ENCODE peak calls at places on chromosomes 6 and 20, in four cellular contexts. Q, A, E and N are unnamed samples.

GRCh38 chr20:44963325-44964215 is 2.7 kb upstream of the STK4 start:
- DNase-seq in A (no peak), E (no peak), Q (no peak), N (no peak)

GRCh38 chr6:31586013-31586412 is at the start of gene LST1:
- DNase-seq in E (no peak), Q (no peak), A (no peak), N (no peak)

GRCh38 chr6:155333414-155333813 is 19.1 kb upstream of the TFB1M start:
- DNase-seq in Q (no peak), A (no peak), E (no peak), N (no peak)

GRCh38 chr6:101588343-101588742 is 194.8 kb downstream of the GRIK2 start:
- DNase-seq in A (no peak), Q (no peak), E (no peak), N (no peak)

GRCh38 chr6:89411269-89412070 is 603 bp downstream of the RRAGD start:
- DNase-seq in E (peak), Q (peak), A (peak), N (no peak)

GRCh38 chr20:48599748-48600469 is 227.9 kb downstream of the PREX1 start:
- DNase-seq in Q (no peak), E (peak), A (no peak), N (no peak)

GRCh38 chr6:87054143-87054833 is 40.6 kb downstream of the CGA start:
- DNase-seq in A (no peak), E (no peak), Q (no peak), N (no peak)

GRCh38 chr6:28811873-28812272 is 111.9 kb downstream of the TRIM27 start:
- DNase-seq in A (peak), E (no peak), Q (no peak), N (no peak)

GRCh38 chr6:138157986-138158638 is 3.6 kb upstream of the ARFGEF3 start:
- DNase-seq in E (no peak), A (no peak), Q (no peak), N (no peak)

GRCh38 chr6:14807130-14807529 is 438.7 kb upstream of the JARID2 start:
- DNase-seq in Q (no peak), A (no peak), E (no peak), N (no peak)

GRCh38 chr20:35576816-35577215 is 34.9 kb downstream of the ERGIC3 start:
- DNase-seq in Q (no peak), A (no peak), E (no peak), N (no peak)

GRCh38 chr6:108734336-108734922 is 113.8 kb upstream of the ARMC2 start:
- DNase-seq in Q (no peak), E (no peak), A (no peak), N (no peak)

GRCh38 chr6:130282234-130282995 is 59.7 kb upstream of the SAMD3 start:
- DNase-seq in A (peak), Q (peak), E (no peak), N (peak)

GRCh38 chr20:37728635-37728983 is 34.8 kb downstream of the CTNNBL1 start:
- DNase-seq in E (no peak), Q (no peak), A (no peak), N (no peak)

GRCh38 chr6:14354919-14355572 is 237.5 kb downstream of the CD83 start:
- DNase-seq in Q (no peak), E (no peak), A (peak), N (peak)

GRCh38 chr6:160428069-160428430 is 79.9 kb downstream of the SLC22A3 start:
- DNase-seq in Q (no peak), A (peak), E (peak), N (peak)

GRCh38 chr20:63739129-63740069 is at the start of gene SLC2A4RG:
- DNase-seq in A (peak), Q (peak), E (peak), N (peak)

GRCh38 chr20:38617011-38617829 is 15.6 kb downstream of the ARHGAP40 start:
- DNase-seq in Q (peak), E (no peak), A (peak), N (no peak)

GRCh38 chr6:106122941-106123337 is 36.8 kb downstream of the PRDM1 start:
- DNase-seq in Q (no peak), E (no peak), A (no peak), N (no peak)

GRCh38 chr6:90127589-90127988 is 169.1 kb downstream of the BACH2 start:
- DNase-seq in E (no peak), A (no peak), Q (no peak), N (no peak)

GRCh38 chr20:33995053-33995816 is 1.5 kb downstream of the RALY start:
- DNase-seq in E (no peak), Q (no peak), A (peak), N (no peak)

GRCh38 chr20:16407251-16408067 is 165.8 kb downstream of the KIF16B start:
- DNase-seq in A (peak), Q (no peak), E (no peak), N (no peak)

GRCh38 chr6:10404799-10405524 is 9.9 kb downstream of the TFAP2A start:
- DNase-seq in A (peak), E (no peak), Q (no peak), N (no peak)

GRCh38 chr20:35472209-35472608 is 16.8 kb downstream of the CEP250 start:
- DNase-seq in E (no peak), A (no peak), Q (no peak), N (no peak)

GRCh38 chr20:32510120-32510600 is 75.0 kb downstream of the NOL4L start:
- DNase-seq in A (no peak), Q (no peak), E (peak), N (no peak)

GRCh38 chr6:116842374-116842947 is 13.6 kb upstream of the GPRC6A start:
- DNase-seq in E (no peak), A (no peak), Q (no peak), N (no peak)

GRCh38 chr20:1810926-1811620 is 84.1 kb upstream of the SIRPA start:
- DNase-seq in E (peak), A (peak), Q (no peak), N (no peak)

GRCh38 chr6:146896960-146897701 is 298.4 kb downstream of the ADGB start:
- DNase-seq in Q (no peak), E (no peak), A (no peak), N (no peak)

GRCh38 chr6:148779142-148779562 is 32.3 kb downstream of the UST start:
- DNase-seq in E (no peak), Q (no peak), A (peak), N (no peak)

GRCh38 chr6:118103381-118104105 is 196.5 kb downstream of the SLC35F1 start:
- DNase-seq in Q (no peak), A (no peak), E (no peak), N (no peak)

GRCh38 chr6:39495023-39495422 is 172.5 kb upstream of the KCNK16 start:
- DNase-seq in Q (no peak), E (no peak), A (no peak), N (no peak)

GRCh38 chr6:92361990-92362770 is 1057.2 kb downstream of the EPHA7 start:
- DNase-seq in A (no peak), Q (no peak), E (no peak), N (no peak)

GRCh38 chr20:48596499-48596898 is 231.3 kb downstream of the PREX1 start:
- DNase-seq in A (no peak), E (no peak), Q (no peak), N (no peak)

GRCh38 chr6:28648035-28648877 is 122.6 kb downstream of the GPX5 start:
- DNase-seq in Q (peak), E (peak), A (peak), N (peak)

GRCh38 chr6:16769131-16769985 is 8.1 kb upstream of the ATXN1 start:
- DNase-seq in E (no peak), Q (no peak), A (peak), N (peak)

GRCh38 chr6:136086686-136087085 is 163.4 kb downstream of the MTFR2 start:
- DNase-seq in A (no peak), E (peak), Q (no peak), N (no peak)

GRCh38 chr6:33297956-33298772 is 578 bp downstream of the RGL2 start:
- DNase-seq in Q (peak), A (peak), E (peak), N (peak)

GRCh38 chr6:121890307-121890910 is 455.0 kb downstream of the GJA1 start:
- DNase-seq in A (no peak), Q (no peak), E (no peak), N (no peak)

GRCh38 chr6:152863618-152864326 is 113.2 kb downstream of the VIP start:
- DNase-seq in A (peak), E (peak), Q (peak), N (peak)